ENCODE peak calls at places on chromosomes 11 and 22, in ten cellular contexts. S is ELF-1; X is effector memory CD8-positive, alpha-beta T cell; I is cardiac muscle cell; C is dermis blood vessel endothelial cell; V is astrocyte of the hippocampus; J is posterior cingulate gyrus; A is foreskin fibroblast; W is SHP77; H is fibroblast of mammary gland. Q is an unnamed sample.

GRCh38 chr11:14443642-14444041 is 56.0 kb downstream of the COPB1 start:
- DNase-seq in X (no peak), S (no peak), I (peak), J (no peak), H (peak), V (peak), W (no peak), C (peak), A (peak), Q (peak)

GRCh38 chr22:46791201-46791731 is 28.8 kb downstream of the TBC1D22A start:
- DNase-seq in I (peak), A (peak), J (no peak), V (peak), X (peak), C (peak), W (peak), S (no peak), H (peak), Q (peak)

GRCh38 chr22:46754826-46755225 is 7.6 kb upstream of the TBC1D22A start:
- DNase-seq in A (no peak), X (no peak), V (no peak), W (no peak), I (no peak), J (peak), C (no peak), H (no peak), S (no peak), Q (no peak)

GRCh38 chr22:19291580-19292261 is at the start of gene CLTCL1:
- DNase-seq in H (peak), J (peak), C (peak), S (peak), I (peak), W (peak), X (peak), A (peak), V (peak), Q (peak)

GRCh38 chr11:11444027-11444799 is 91.2 kb upstream of the CSNK2A3 start:
- DNase-seq in W (no peak), J (peak), S (no peak), V (peak), H (peak), C (no peak), X (no peak), A (peak), I (peak), Q (no peak)

GRCh38 chr11:17412488-17413180 is 24.2 kb upstream of the KCNJ11 start:
- DNase-seq in H (no peak), J (peak), I (no peak), S (peak), V (no peak), W (no peak), A (no peak), X (no peak), C (no peak), Q (no peak)

GRCh38 chr11:472816-473215 is 22.7 kb downstream of the PTDSS2 start:
- DNase-seq in X (no peak), V (no peak), C (no peak), W (no peak), I (no peak), A (no peak), S (no peak), H (no peak), J (no peak), Q (no peak)

GRCh38 chr11:110833033-110833484 is 120.8 kb upstream of the ARHGAP20 start:
- DNase-seq in H (peak), J (no peak), S (no peak), C (peak), V (peak), I (peak), X (no peak), A (peak), W (no peak), Q (no peak)

GRCh38 chr11:65809496-65809895 is 22.6 kb downstream of the OVOL1 start:
- DNase-seq in X (no peak), A (no peak), J (peak), S (no peak), C (no peak), I (no peak), W (no peak), V (no peak), H (no peak), Q (no peak)

GRCh38 chr11:108221401-108221800 is 1.0 kb downstream of the NPAT start:
- DNase-seq in S (no peak), C (peak), W (no peak), V (peak), A (peak), J (no peak), X (no peak), H (peak), I (peak), Q (no peak)

GRCh38 chr11:103091024-103091423 is 936 bp downstream of the DCUN1D5 start:
- DNase-seq in A (peak), S (peak), J (no peak), W (no peak), I (peak), H (no peak), C (peak), V (peak), X (no peak), Q (no peak)

GRCh38 chr11:119030029-119030328 is 698 bp downstream of the SLC37A4 start:
- DNase-seq in X (no peak), H (no peak), S (no peak), A (no peak), I (no peak), W (no peak), C (no peak), V (no peak), J (no peak), Q (no peak)

GRCh38 chr22:33300165-33300564 is 242.0 kb upstream of the SYN3 start:
- DNase-seq in X (no peak), V (no peak), A (no peak), I (no peak), S (no peak), H (no peak), C (no peak), W (no peak), J (no peak), Q (no peak)

GRCh38 chr22:45631839-45632238 is 39.8 kb upstream of the ATXN10 start:
- DNase-seq in C (no peak), S (no peak), A (no peak), J (peak), I (no peak), H (no peak), W (no peak), V (no peak), X (no peak), Q (no peak)

GRCh38 chr11:91066648-91067047 is 843.8 kb upstream of the CHORDC1 start:
- DNase-seq in J (no peak), C (no peak), W (no peak), X (no peak), A (no peak), S (no peak), V (no peak), I (no peak), H (no peak), Q (no peak)

GRCh38 chr11:12413141-12414055 is 36.0 kb downstream of the PARVA start:
- DNase-seq in C (no peak), J (no peak), V (peak), S (no peak), X (no peak), A (no peak), W (no peak), I (no peak), H (no peak), Q (no peak)

GRCh38 chr11:16356751-16357365 is 512 bp upstream of the SOX6 start:
- DNase-seq in H (no peak), W (no peak), X (no peak), C (no peak), I (no peak), J (no peak), V (peak), S (no peak), A (peak), Q (no peak)

GRCh38 chr11:117438371-117439000 is 110.8 kb downstream of the CEP164 start:
- DNase-seq in W (no peak), S (peak), H (peak), C (no peak), J (no peak), X (no peak), A (no peak), I (peak), V (no peak), Q (no peak)

GRCh38 chr11:10809373-10810199 is 860 bp upstream of the EIF4G2 start:
- DNase-seq in X (no peak), S (no peak), I (peak), J (no peak), V (peak), W (no peak), C (peak), H (peak), A (peak), Q (peak)

Q was measured in transverse colon.